ENCODE peak calls at places on chromosomes 1 and 21, in four cellular contexts. N is dermis blood vessel endothelial cell, K is fibroblast of pulmonary artery, V is skeletal muscle cell. D is an unnamed sample.

GRCh38 chr1:12196641-12197482 is 30.1 kb downstream of the TNFRSF1B start:
- DNase-seq in N (no peak), K (no peak), V (no peak), D (no peak)

GRCh38 chr21:15775981-15776380 is 46.2 kb downstream of the USP25 start:
- DNase-seq in N (no peak), K (peak; percentile 54), V (peak; percentile 76), D (peak; percentile 76)

GRCh38 chr1:155981266-155982088 is 3.1 kb upstream of the ARHGEF2 start:
- DNase-seq in N (peak; percentile 56), K (peak; percentile 86), V (peak; percentile 58), D (no peak)

GRCh38 chr1:83819436-83819835 is 179.5 kb downstream of the TTLL7 start:
- DNase-seq in N (no peak), K (no peak), V (no peak), D (no peak)

GRCh38 chr1:78339490-78339889 is 151.3 kb upstream of the PTGFR start:
- DNase-seq in N (peak; percentile 12), K (peak; percentile 24), V (peak; percentile 64), D (peak; percentile 59)

GRCh38 chr1:217953922-217954321 is 322.8 kb downstream of the SPATA17 start:
- DNase-seq in N (no peak), K (no peak), V (no peak), D (no peak)

GRCh38 chr1:39852876-39853275 is 30.4 kb downstream of the TRIT1 start:
- DNase-seq in N (no peak), K (no peak), V (no peak), D (no peak)

GRCh38 chr1:31221072-31221471 is 18.6 kb downstream of the NKAIN1 start:
- DNase-seq in N (no peak), K (no peak), V (no peak), D (no peak)

GRCh38 chr1:229272164-229273158 is 1.6 kb downstream of the RAB4A start:
- DNase-seq in N (peak; percentile 30), K (no peak), V (no peak), D (no peak)

GRCh38 chr21:41966872-41967621 is 13.2 kb upstream of the C2CD2 start:
- DNase-seq in N (no peak), K (no peak), V (no peak), D (no peak)

GRCh38 chr1:150619576-150620509 is 9.6 kb downstream of the ENSA start:
- DNase-seq in N (peak; percentile 84), K (peak; percentile 85), V (peak; percentile 59), D (peak; percentile 81)

GRCh38 chr1:44630116-44630515 is 44.2 kb downstream of the TMEM53 start:
- DNase-seq in N (no peak), K (no peak), V (no peak), D (peak; percentile 74)

GRCh38 chr1:225137981-225138380 is 208.5 kb downstream of the DNAH14 start:
- DNase-seq in N (no peak), K (no peak), V (no peak), D (no peak)

GRCh38 chr1:85047472-85048295 is 616 bp downstream of the MCOLN3 start:
- DNase-seq in N (no peak), K (peak; percentile 3), V (no peak), D (no peak)

GRCh38 chr1:70168283-70168682 is 37.1 kb downstream of the LRRC40 start:
- DNase-seq in N (no peak), K (no peak), V (no peak), D (no peak)

GRCh38 chr1:6962956-6963915 is 178.0 kb downstream of the CAMTA1 start:
- DNase-seq in N (peak; percentile 31), K (no peak), V (no peak), D (no peak)

GRCh38 chr1:15343729-15344128 is 66.0 kb upstream of the EFHD2 start:
- DNase-seq in N (peak; percentile 54), K (peak; percentile 48), V (no peak), D (peak; percentile 51)

GRCh38 chr1:70509996-70510876 is 99.2 kb downstream of the CTH start:
- DNase-seq in N (peak; percentile 79), K (peak; percentile 91), V (peak; percentile 95), D (peak; percentile 96)

GRCh38 chr1:103129796-103130195 is 21.5 kb upstream of the COL11A1 start:
- DNase-seq in N (no peak), K (no peak), V (no peak), D (no peak)

GRCh38 chr1:46806196-46807020 is 7.6 kb downstream of the CYP4B1 start:
- DNase-seq in N (peak; percentile 59), K (peak; percentile 1), V (no peak), D (no peak)

GRCh38 chr1:41862411-41863221 is 56.1 kb downstream of the HIVEP3 start:
- DNase-seq in N (peak; percentile 42), K (peak; percentile 81), V (peak; percentile 63), D (peak; percentile 88)

GRCh38 chr21:30710499-30710898 is 8.1 kb downstream of the KRTAP21-3 start:
- DNase-seq in N (no peak), K (no peak), V (no peak), D (no peak)

GRCh38 chr1:58432813-58433668 is 113.5 kb downstream of the OMA1 start:
- DNase-seq in N (peak; percentile 67), K (peak; percentile 89), V (no peak), D (peak; percentile 66)